ENCODE peak calls at places on chromosomes 4 and X, in nine cellular contexts. V is Right ventricle myocardium inferior; G is hepatocyte; W is M059J; S is NCI-H1105; O is stimulated activated CD4-positive, alpha-beta T cell treated with anti-CD3 and anti-CD28 coated beads, Interleukin-4, amount 100 ng/mL, for 48 hours; H is brain microvascular endothelial cell; L is NCI-H1694; C is GM20000. I is an unnamed sample.
A peak's percentile ranks its signal among the peaks of the same experiment; 100 is the strongest.

GRCh38 chr4:26758899-26759298 is 101.7 kb upstream of the STIM2 start:
- DNase-seq in V (no peak), G (no peak), W (no peak), S (no peak), O (no peak), H (no peak), L (no peak), C (no peak), I (no peak)

GRCh38 chr4:1230316-1230715 is 18.6 kb downstream of the CTBP1 start:
- DNase-seq in V (no peak), G (no peak), W (no peak), S (no peak), O (no peak), H (no peak), L (no peak), C (no peak), I (no peak)

GRCh38 chr4:98620087-98620784 is 38.2 kb downstream of the TSPAN5 start:
- DNase-seq in V (no peak), G (no peak), W (no peak), S (no peak), O (no peak), H (no peak), L (no peak), C (no peak), I (no peak)

GRCh38 chrX:76026751-76027150 is 146.1 kb upstream of the PBDC1 start:
- DNase-seq in V (no peak), G (no peak), W (no peak), S (no peak), O (no peak), H (no peak), L (no peak), C (no peak), I (no peak)

GRCh38 chr4:78776031-78776728 is at the start of gene BMP2K:
- DNase-seq in V (peak; percentile 92), G (peak; percentile 93), W (peak; percentile 60), S (peak; percentile 22), O (peak; percentile 74), H (peak; percentile 41), L (peak; percentile 21), C (peak; percentile 95), I (peak; percentile 7)

GRCh38 chr4:19030048-19030447 is 1008.5 kb upstream of the LCORL start:
- DNase-seq in V (no peak), G (no peak), W (no peak), S (no peak), O (no peak), H (no peak), L (no peak), C (no peak), I (peak; percentile 18)

GRCh38 chr4:147578611-147579010 is 38.6 kb upstream of the TMEM184C start:
- DNase-seq in V (no peak), G (no peak), W (no peak), S (no peak), O (no peak), H (no peak), L (no peak), C (no peak), I (no peak)

GRCh38 chr4:30938956-30939528 is 218.9 kb downstream of the PCDH7 start:
- DNase-seq in V (no peak), G (no peak), W (no peak), S (no peak), O (no peak), H (no peak), L (no peak), C (no peak), I (no peak)

GRCh38 chrX:14673764-14674163 is 144.4 kb downstream of the GLRA2 start:
- DNase-seq in V (no peak), G (peak; percentile 75), W (peak; percentile 92), S (peak; percentile 13), O (peak; percentile 2), H (peak; percentile 84), L (peak; percentile 44), C (peak; percentile 43), I (peak; percentile 87)

GRCh38 chrX:100980608-100981497 is 11.3 kb downstream of the ARL13A start:
- DNase-seq in V (no peak), G (no peak), W (peak; percentile 98), S (no peak), O (no peak), H (peak; percentile 73), L (no peak), C (no peak), I (peak; percentile 68)

GRCh38 chrX:15664487-15665444 is at the start of gene CLTRN:
- DNase-seq in V (no peak), G (peak; percentile 40), W (peak; percentile 54), S (no peak), O (no peak), H (no peak), L (no peak), C (no peak), I (no peak)

GRCh38 chr4:94758700-94759399 is 1.1 kb downstream of the BMPR1B start:
- DNase-seq in V (no peak), G (no peak), W (peak; percentile 2), S (no peak), O (no peak), H (peak; percentile 3), L (no peak), C (no peak), I (no peak)

GRCh38 chrX:48516285-48516684 is 5.3 kb upstream of the EBP start:
- DNase-seq in V (no peak), G (no peak), W (no peak), S (no peak), O (no peak), H (no peak), L (no peak), C (no peak), I (no peak)

GRCh38 chrX:14497184-14497666 is 32.1 kb upstream of the GLRA2 start:
- DNase-seq in V (no peak), G (no peak), W (peak; percentile 46), S (no peak), O (peak; percentile 1), H (peak; percentile 8), L (no peak), C (peak; percentile 11), I (peak; percentile 18)

GRCh38 chrX:642436-643210 is 12.0 kb downstream of the SHOX start:
- DNase-seq in V (no peak), G (no peak), W (no peak), S (no peak), O (no peak), H (no peak), L (no peak), C (no peak), I (no peak)

GRCh38 chr4:94621491-94622080 is 136.2 kb upstream of the BMPR1B start:
- DNase-seq in V (no peak), G (peak; percentile 69), W (peak; percentile 25), S (no peak), O (peak; percentile 8), H (peak; percentile 23), L (no peak), C (peak; percentile 34), I (no peak)

GRCh38 chr4:99642725-99643489 is 14.7 kb downstream of the C4orf54 start:
- DNase-seq in V (peak; percentile 86), G (no peak), W (no peak), S (no peak), O (no peak), H (no peak), L (no peak), C (no peak), I (no peak)

GRCh38 chr4:158936238-158936637 is 166.6 kb upstream of the RAPGEF2 start:
- DNase-seq in V (no peak), G (no peak), W (no peak), S (no peak), O (no peak), H (no peak), L (no peak), C (no peak), I (no peak)

GRCh38 chrX:101462892-101463291 is 22.4 kb upstream of the ARMCX4 start:
- DNase-seq in V (no peak), G (no peak), W (peak; percentile 38), S (peak; percentile 51), O (no peak), H (peak; percentile 24), L (peak; percentile 10), C (no peak), I (peak; percentile 0)

GRCh38 chr4:98928505-98929340 is at the start of gene EIF4E:
- DNase-seq in V (peak; percentile 99), G (peak; percentile 99), W (peak; percentile 97), S (peak; percentile 86), O (peak; percentile 93), H (peak; percentile 99), L (peak; percentile 95), C (peak; percentile 91), I (peak; percentile 96)